ENCODE peak calls at places on chromosomes 16 and 17, in four cellular contexts. P is stimulated activated CD8-positive, alpha-beta memory T cell treated with anti-CD3 and anti-CD28 coated beads, Interleukin-12 subunit alpha, Interleukin-12 subunit beta, amount 100 ng/mL, for 4 hours; Q is progenitor cell of endocrine pancreas; Y is stimulated activated effector memory CD8-positive, alpha-beta T cell treated with anti-CD3 and anti-CD28 coated beads, Interleukin-12 subunit alpha, Interleukin-12 subunit beta, amount 100 ng/mL, for 72 hours. G is an unnamed sample.
A peak's percentile ranks its signal among the peaks of the same experiment; 100 is the strongest.

GRCh38 chr17:77324227-77324626 is 183.5 kb downstream of the SEC14L1 start:
- DNase-seq in P (no peak), Q (no peak), Y (no peak), G (no peak)

GRCh38 chr16:79318137-79318899 is 282.2 kb downstream of the MAF start:
- DNase-seq in P (no peak), Q (no peak), Y (no peak), G (no peak)

GRCh38 chr17:17416400-17417360 is 60.1 kb upstream of the MED9 start:
- DNase-seq in P (no peak), Q (no peak), Y (no peak), G (peak; percentile 33)

GRCh38 chr17:3905017-3905486 is 11.2 kb downstream of the P2RX1 start:
- DNase-seq in P (no peak), Q (no peak), Y (no peak), G (no peak)

GRCh38 chr17:73203135-73203787 is 10.4 kb downstream of the COG1 start:
- DNase-seq in P (no peak), Q (no peak), Y (no peak), G (no peak)

GRCh38 chr17:30117548-30118155 is 1.0 kb downstream of the NSRP1 start:
- DNase-seq in P (no peak), Q (no peak), Y (no peak), G (no peak)

GRCh38 chr17:44540246-44541084 is 16.8 kb upstream of the FZD2 start:
- DNase-seq in P (no peak), Q (no peak), Y (no peak), G (no peak)

GRCh38 chr16:84088695-84089395 is 27.9 kb downstream of the MBTPS1 start:
- DNase-seq in P (peak; percentile 15), Q (no peak), Y (peak; percentile 60), G (peak; percentile 81)

GRCh38 chr16:84803146-84803545 is 16.6 kb upstream of the CRISPLD2 start:
- DNase-seq in P (no peak), Q (no peak), Y (no peak), G (no peak)

GRCh38 chr16:28210979-28211505 is 723 bp downstream of the XPO6 start:
- DNase-seq in P (peak; percentile 55), Q (peak; percentile 28), Y (peak; percentile 83), G (peak; percentile 54)

GRCh38 chr16:64621616-64622015 is 500.2 kb downstream of the CDH11 start:
- DNase-seq in P (no peak), Q (no peak), Y (no peak), G (no peak)

GRCh38 chr16:30893744-30894539 is at the start of gene BCL7C:
- DNase-seq in P (peak; percentile 69), Q (peak; percentile 94), Y (peak; percentile 93), G (peak; percentile 63)

GRCh38 chr16:81996664-81997529 is 14.4 kb downstream of the SDR42E1 start:
- DNase-seq in P (no peak), Q (no peak), Y (no peak), G (peak; percentile 81)

GRCh38 chr17:45906927-45907622 is 12.7 kb downstream of the MAPT start:
- DNase-seq in P (no peak), Q (no peak), Y (no peak), G (no peak)